ENCODE peak calls at places on chromosomes 5 and 9, in eight cellular contexts. One of them, this sample, is unnamed.

GRCh38 chr5:40416588-40416987 is 263.1 kb upstream of the PTGER4 start:
- DNase-seq in cardiac fibroblast: no peak
- DNase-seq in testis: no peak
- DNase-seq in gastrocnemius medialis: no peak
- DNase-seq in kidney tubule cell: no peak
- DNase-seq in heart left ventricle: no peak
- DNase-seq in NCI-H1092: no peak
- DNase-seq in astrocyte: no peak
- DNase-seq in this sample: no peak

GRCh38 chr5:134114886-134115805 is 665 bp downstream of the TCF7 start:
- DNase-seq in cardiac fibroblast: no peak
- DNase-seq in testis: peak; percentile 48
- DNase-seq in gastrocnemius medialis: no peak
- DNase-seq in kidney tubule cell: peak; percentile 22
- DNase-seq in heart left ventricle: no peak
- DNase-seq in NCI-H1092: no peak
- DNase-seq in astrocyte: no peak
- DNase-seq in this sample: no peak

GRCh38 chr9:72983056-72983455 is 30.2 kb upstream of the ALDH1A1 start:
- DNase-seq in cardiac fibroblast: no peak
- DNase-seq in testis: no peak
- DNase-seq in gastrocnemius medialis: no peak
- DNase-seq in kidney tubule cell: no peak
- DNase-seq in heart left ventricle: no peak
- DNase-seq in NCI-H1092: no peak
- DNase-seq in astrocyte: no peak
- DNase-seq in this sample: no peak

GRCh38 chr5:43851741-43852140 is 248.8 kb downstream of the NNT start:
- DNase-seq in cardiac fibroblast: no peak
- DNase-seq in testis: no peak
- DNase-seq in gastrocnemius medialis: no peak
- DNase-seq in kidney tubule cell: no peak
- DNase-seq in heart left ventricle: no peak
- DNase-seq in NCI-H1092: no peak
- DNase-seq in astrocyte: no peak
- DNase-seq in this sample: no peak

GRCh38 chr5:108910627-108911026 is 162.9 kb downstream of the FER start:
- DNase-seq in cardiac fibroblast: no peak
- DNase-seq in testis: no peak
- DNase-seq in gastrocnemius medialis: no peak
- DNase-seq in kidney tubule cell: no peak
- DNase-seq in heart left ventricle: no peak
- DNase-seq in NCI-H1092: no peak
- DNase-seq in astrocyte: no peak
- DNase-seq in this sample: no peak

GRCh38 chr9:129143031-129143441 is 31.8 kb downstream of the PTPA start:
- DNase-seq in cardiac fibroblast: peak; percentile 96
- DNase-seq in testis: peak; percentile 89
- DNase-seq in gastrocnemius medialis: peak; percentile 79
- DNase-seq in kidney tubule cell: peak; percentile 92
- DNase-seq in heart left ventricle: peak; percentile 93
- DNase-seq in NCI-H1092: peak; percentile 18
- DNase-seq in astrocyte: peak; percentile 85
- DNase-seq in this sample: peak; percentile 66

GRCh38 chr5:105167092-105167491 is 1604.5 kb upstream of the NUDT12 start:
- DNase-seq in cardiac fibroblast: no peak
- DNase-seq in testis: no peak
- DNase-seq in gastrocnemius medialis: no peak
- DNase-seq in kidney tubule cell: no peak
- DNase-seq in heart left ventricle: no peak
- DNase-seq in NCI-H1092: no peak
- DNase-seq in astrocyte: no peak
- DNase-seq in this sample: no peak

GRCh38 chr9:95772320-95773060 is 103.0 kb upstream of the ERCC6L2 start:
- DNase-seq in cardiac fibroblast: no peak
- DNase-seq in testis: peak; percentile 79
- DNase-seq in gastrocnemius medialis: no peak
- DNase-seq in kidney tubule cell: peak; percentile 46
- DNase-seq in heart left ventricle: peak; percentile 43
- DNase-seq in NCI-H1092: no peak
- DNase-seq in astrocyte: peak; percentile 66
- DNase-seq in this sample: no peak

GRCh38 chr5:41656597-41656996 is 146.2 kb upstream of the PLCXD3 start:
- DNase-seq in cardiac fibroblast: no peak
- DNase-seq in testis: no peak
- DNase-seq in gastrocnemius medialis: no peak
- DNase-seq in kidney tubule cell: peak; percentile 62
- DNase-seq in heart left ventricle: no peak
- DNase-seq in NCI-H1092: no peak
- DNase-seq in astrocyte: no peak
- DNase-seq in this sample: no peak

GRCh38 chr5:179111267-179112207 is 51.4 kb downstream of the ZNF354C start:
- DNase-seq in cardiac fibroblast: no peak
- DNase-seq in testis: peak; percentile 2
- DNase-seq in gastrocnemius medialis: no peak
- DNase-seq in kidney tubule cell: no peak
- DNase-seq in heart left ventricle: no peak
- DNase-seq in NCI-H1092: no peak
- DNase-seq in astrocyte: no peak
- DNase-seq in this sample: no peak

GRCh38 chr9:100277166-100277979 is 75.4 kb downstream of the TEX10 start:
- DNase-seq in cardiac fibroblast: peak; percentile 82
- DNase-seq in testis: no peak
- DNase-seq in gastrocnemius medialis: no peak
- DNase-seq in kidney tubule cell: peak; percentile 81
- DNase-seq in heart left ventricle: no peak
- DNase-seq in NCI-H1092: no peak
- DNase-seq in astrocyte: peak; percentile 36
- DNase-seq in this sample: no peak

GRCh38 chr5:128667148-128667547 is 129.1 kb upstream of the FBN2 start:
- DNase-seq in cardiac fibroblast: no peak
- DNase-seq in testis: no peak
- DNase-seq in gastrocnemius medialis: no peak
- DNase-seq in kidney tubule cell: no peak
- DNase-seq in heart left ventricle: no peak
- DNase-seq in NCI-H1092: no peak
- DNase-seq in astrocyte: no peak
- DNase-seq in this sample: no peak

GRCh38 chr5:31824886-31825774 is 186.2 kb downstream of the PDZD2 start:
- DNase-seq in cardiac fibroblast: peak; percentile 84
- DNase-seq in testis: peak; percentile 73
- DNase-seq in gastrocnemius medialis: no peak
- DNase-seq in kidney tubule cell: peak; percentile 74
- DNase-seq in heart left ventricle: no peak
- DNase-seq in NCI-H1092: no peak
- DNase-seq in astrocyte: peak; percentile 26
- DNase-seq in this sample: peak; percentile 23

GRCh38 chr5:87164409-87164808 is 103.3 kb upstream of the RASA1 start:
- DNase-seq in cardiac fibroblast: peak; percentile 18
- DNase-seq in testis: no peak
- DNase-seq in gastrocnemius medialis: no peak
- DNase-seq in kidney tubule cell: no peak
- DNase-seq in heart left ventricle: no peak
- DNase-seq in NCI-H1092: no peak
- DNase-seq in astrocyte: peak; percentile 29
- DNase-seq in this sample: no peak

GRCh38 chr9:94870793-94871558 is 144.5 kb downstream of the AOPEP start:
- DNase-seq in cardiac fibroblast: no peak
- DNase-seq in testis: no peak
- DNase-seq in gastrocnemius medialis: peak; percentile 75
- DNase-seq in kidney tubule cell: peak; percentile 60
- DNase-seq in heart left ventricle: peak; percentile 82
- DNase-seq in NCI-H1092: no peak
- DNase-seq in astrocyte: peak; percentile 90
- DNase-seq in this sample: no peak

GRCh38 chr5:155193018-155193417 is 179.5 kb downstream of the KIF4B start:
- DNase-seq in cardiac fibroblast: no peak
- DNase-seq in testis: no peak
- DNase-seq in gastrocnemius medialis: no peak
- DNase-seq in kidney tubule cell: peak; percentile 30
- DNase-seq in heart left ventricle: peak; percentile 48
- DNase-seq in NCI-H1092: no peak
- DNase-seq in astrocyte: no peak
- DNase-seq in this sample: no peak

GRCh38 chr5:138650999-138651766 is 76.0 kb upstream of the HSPA9 start:
- DNase-seq in cardiac fibroblast: no peak
- DNase-seq in testis: no peak
- DNase-seq in gastrocnemius medialis: no peak
- DNase-seq in kidney tubule cell: no peak
- DNase-seq in heart left ventricle: no peak
- DNase-seq in NCI-H1092: no peak
- DNase-seq in astrocyte: no peak
- DNase-seq in this sample: no peak

GRCh38 chr9:82961504-82962125 is 101.3 kb downstream of the RASEF start:
- DNase-seq in cardiac fibroblast: peak; percentile 82
- DNase-seq in testis: peak; percentile 90
- DNase-seq in gastrocnemius medialis: peak; percentile 41
- DNase-seq in kidney tubule cell: peak; percentile 77
- DNase-seq in heart left ventricle: peak; percentile 56
- DNase-seq in NCI-H1092: peak; percentile 89
- DNase-seq in astrocyte: peak; percentile 38
- DNase-seq in this sample: peak; percentile 62

GRCh38 chr5:10353241-10354047 is at the start of gene MARCHF6:
- DNase-seq in cardiac fibroblast: peak; percentile 88
- DNase-seq in testis: peak; percentile 97
- DNase-seq in gastrocnemius medialis: peak; percentile 93
- DNase-seq in kidney tubule cell: peak; percentile 96
- DNase-seq in heart left ventricle: peak; percentile 95
- DNase-seq in NCI-H1092: peak; percentile 91
- DNase-seq in astrocyte: peak; percentile 79
- DNase-seq in this sample: no peak

GRCh38 chr5:169331292-169331852 is 30.4 kb upstream of the SLIT3 start:
- DNase-seq in cardiac fibroblast: peak; percentile 5
- DNase-seq in testis: no peak
- DNase-seq in gastrocnemius medialis: no peak
- DNase-seq in kidney tubule cell: peak; percentile 8
- DNase-seq in heart left ventricle: no peak
- DNase-seq in NCI-H1092: no peak
- DNase-seq in astrocyte: no peak
- DNase-seq in this sample: no peak

GRCh38 chr5:32475338-32476097 is 31.0 kb upstream of the ZFR start:
- DNase-seq in cardiac fibroblast: peak; percentile 14
- DNase-seq in testis: no peak
- DNase-seq in gastrocnemius medialis: no peak
- DNase-seq in kidney tubule cell: no peak
- DNase-seq in heart left ventricle: no peak
- DNase-seq in NCI-H1092: peak; percentile 10
- DNase-seq in astrocyte: no peak
- DNase-seq in this sample: no peak

GRCh38 chr5:1552469-1553255 is 28.9 kb upstream of the LPCAT1 start:
- DNase-seq in cardiac fibroblast: peak; percentile 38
- DNase-seq in testis: peak; percentile 48
- DNase-seq in gastrocnemius medialis: no peak
- DNase-seq in kidney tubule cell: no peak
- DNase-seq in heart left ventricle: no peak
- DNase-seq in NCI-H1092: peak; percentile 87
- DNase-seq in astrocyte: peak; percentile 17
- DNase-seq in this sample: peak; percentile 72

GRCh38 chr9:84857224-84857623 is 187.7 kb downstream of the NTRK2 start:
- DNase-seq in cardiac fibroblast: peak; percentile 48
- DNase-seq in testis: no peak
- DNase-seq in gastrocnemius medialis: no peak
- DNase-seq in kidney tubule cell: no peak
- DNase-seq in heart left ventricle: no peak
- DNase-seq in NCI-H1092: no peak
- DNase-seq in astrocyte: no peak
- DNase-seq in this sample: no peak

GRCh38 chr9:76905984-76906861 is at the start of gene PRUNE2:
- DNase-seq in cardiac fibroblast: peak; percentile 75
- DNase-seq in testis: peak; percentile 83
- DNase-seq in gastrocnemius medialis: no peak
- DNase-seq in kidney tubule cell: peak; percentile 92
- DNase-seq in heart left ventricle: peak; percentile 47
- DNase-seq in NCI-H1092: peak; percentile 80
- DNase-seq in astrocyte: peak; percentile 84
- DNase-seq in this sample: peak; percentile 60